ENCODE peak calls at places on chromosome 10, in four cellular contexts. E, F, Q and J are unnamed samples.

GRCh38 chr10:114683593-114683992 is 25.5 kb upstream of the ABLIM1 start:
- DNase-seq in Q (no peak), F (no peak), E (no peak), J (no peak)

GRCh38 chr10:4083509-4084003 is 298.5 kb upstream of the KLF6 start:
- DNase-seq in E (no peak), Q (no peak), F (no peak), J (no peak)

GRCh38 chr10:10499839-10500238 is 517.8 kb upstream of the CELF2 start:
- DNase-seq in Q (no peak), E (no peak), F (no peak), J (no peak)

GRCh38 chr10:86969421-86970041 is 1.2 kb downstream of the ADIRF start:
- DNase-seq in F (peak), Q (no peak), E (no peak), J (peak)

GRCh38 chr10:89241491-89242339 is 9.9 kb downstream of the LIPA start:
- DNase-seq in E (no peak), F (no peak), Q (no peak), J (no peak)

GRCh38 chr10:133277993-133278576 is 1.4 kb upstream of the ADAM8 start:
- DNase-seq in E (no peak), F (no peak), Q (no peak), J (no peak)

GRCh38 chr10:32139223-32140073 is 83.2 kb upstream of the KIF5B start:
- DNase-seq in E (peak), Q (peak), F (peak), J (peak)

GRCh38 chr10:98253499-98253898 is 14.5 kb downstream of the LOXL4 start:
- DNase-seq in Q (no peak), E (peak), F (no peak), J (peak)

GRCh38 chr10:43899224-43899959 is 250.7 kb upstream of the ZNF32 start:
- DNase-seq in Q (no peak), E (no peak), F (no peak), J (no peak)

GRCh38 chr10:37741831-37742230 is 115.6 kb downstream of the ZNF248 start:
- DNase-seq in F (no peak), Q (no peak), E (no peak), J (no peak)

GRCh38 chr10:71308985-71309384 is 10.1 kb upstream of the SLC29A3 start:
- DNase-seq in Q (no peak), E (no peak), F (no peak), J (no peak)

DNA sequence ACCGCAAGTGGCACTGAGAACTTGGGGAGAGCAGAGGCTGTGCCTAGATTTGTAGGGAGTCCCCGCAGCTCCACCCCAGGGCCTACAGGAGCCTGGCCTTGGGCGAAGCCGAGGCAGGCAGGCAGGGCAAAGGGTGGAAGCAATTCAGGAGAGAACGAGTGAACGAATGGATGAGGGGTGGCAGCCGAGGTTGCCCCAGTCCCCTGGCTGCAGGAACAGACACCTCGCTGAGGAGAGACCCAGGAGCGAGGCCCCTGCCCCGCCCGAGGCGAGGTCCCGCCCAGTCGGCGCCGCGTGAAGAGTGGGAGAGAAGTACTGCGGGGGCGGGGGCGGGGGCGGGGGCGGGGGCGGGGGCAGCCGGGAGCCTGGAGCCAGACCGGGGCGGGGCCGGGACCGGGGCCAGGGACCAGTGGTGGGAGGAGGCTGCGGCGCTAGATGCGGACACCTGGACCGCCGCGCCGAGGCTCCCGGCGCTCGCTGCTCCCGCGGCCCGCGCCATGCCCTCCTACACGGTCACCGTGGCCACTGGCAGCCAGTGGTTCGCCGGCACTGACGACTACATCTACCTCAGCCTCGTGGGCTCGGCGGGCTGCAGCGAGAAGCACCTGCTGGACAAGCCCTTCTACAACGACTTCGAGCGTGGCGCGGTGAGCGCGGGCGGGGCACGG is at the start of gene ALOX5:
- DNase-seq in Q (peak), F (peak), E (peak), J (no peak)
- TF ChIP-seq POLR2A in Q (peak), F (no peak), E (no peak), J (no peak)

DNA sequence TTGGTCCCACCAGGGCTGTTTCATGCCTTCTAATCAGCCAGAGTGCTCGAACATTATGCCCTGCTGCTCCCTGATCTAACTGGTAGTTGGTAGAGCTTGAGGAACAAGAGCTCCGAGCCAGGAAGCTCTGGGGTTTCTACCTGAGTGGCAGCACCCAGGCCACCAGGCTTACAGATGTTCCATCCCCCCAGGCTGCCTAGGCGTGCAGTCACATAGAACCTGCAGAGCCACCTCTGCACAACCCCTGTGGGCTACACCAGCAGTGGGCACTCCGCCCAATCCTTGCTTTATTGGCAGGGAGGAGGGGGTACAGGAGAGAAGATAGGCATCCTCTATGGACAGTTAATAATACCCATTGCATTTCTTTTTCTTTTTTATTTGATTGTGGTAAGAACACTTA is 21.8 kb downstream of the MAP3K8 start:
- DNase-seq in Q (no peak), F (no peak), E (peak), J (no peak)
- H3K27ac ChIP-seq in Q (no peak), F (no peak), E (peak), J (peak)

GRCh38 chr10:119543814-119544642 is 1.5 kb upstream of the RGS10 start:
- DNase-seq in Q (no peak), F (peak), E (no peak), J (no peak)
- H3K4me3 ChIP-seq in Q (no peak), F (peak), E (no peak), J (no peak)

GRCh38 chr10:91163269-91163708 is 57.2 kb upstream of the PCGF5 start:
- DNase-seq in Q (peak), F (peak), E (peak), J (no peak)

GRCh38 chr10:91163709-91164474 is 56.6 kb upstream of the PCGF5 start:
- DNase-seq in F (peak), Q (peak), E (peak), J (no peak)

GRCh38 chr10:91162050-91162494 is 58.4 kb upstream of the PCGF5 start:
- DNase-seq in F (no peak), E (no peak), Q (no peak), J (no peak)

GRCh38 chr10:91164520-91165065 is 55.9 kb upstream of the PCGF5 start:
- DNase-seq in F (no peak), E (no peak), Q (no peak), J (no peak)

GRCh38 chr10:91162495-91163268 is 57.8 kb upstream of the PCGF5 start:
- DNase-seq in E (peak), F (peak), Q (peak), J (no peak)
- TF ChIP-seq POLR2A in E (no peak), F (no peak), Q (peak), J (no peak)